ENCODE peak calls at places on chromosomes 13 and 19, in nine cellular contexts. S is AG04450; L is Right ventricle myocardium superior; W is NCI-H1092; P is NCI-H748 treated with DMSO at 0.1 percent for 48 hours; C is heart right ventricle; U is stimulated activated CD4-positive, alpha-beta T cell treated with anti-CD3 and anti-CD28 coated beads, Interleukin-2, amount 100 ng/mL, for 48 hours; I is EL; V is activated CD4-positive, alpha-beta T cell treated with anti-CD3 and anti-CD28 coated beads, Interleukin-2, amount 50 U/mL, for 1 hour. M is an unnamed sample.

GRCh38 chr19:42251572-42251990 is 3.3 kb downstream of the ERF start:
- DNase-seq in S (no peak), L (no peak), W (no peak), P (no peak), C (no peak), U (no peak), I (no peak), V (no peak), M (no peak)

GRCh38 chr19:56348289-56348877 is 33.7 kb upstream of the ZSCAN5A start:
- DNase-seq in S (no peak), L (no peak), W (no peak), P (peak; percentile 2), C (no peak), U (peak; percentile 13), I (peak; percentile 22), V (no peak), M (no peak)

GRCh38 chr19:15466851-15467733 is 2.7 kb upstream of the RASAL3 start:
- DNase-seq in S (peak; percentile 32), L (no peak), W (no peak), P (no peak), C (no peak), U (peak; percentile 27), I (peak; percentile 43), V (peak; percentile 52), M (no peak)

GRCh38 chr13:78383899-78384298 is 219.5 kb downstream of the POU4F1 start:
- DNase-seq in S (no peak), L (no peak), W (no peak), P (no peak), C (no peak), U (no peak), I (no peak), V (no peak), M (no peak)

GRCh38 chr13:24180743-24181384 is 20.3 kb downstream of the SPATA13 start:
- DNase-seq in S (no peak), L (no peak), W (no peak), P (no peak), C (no peak), U (no peak), I (peak; percentile 45), V (no peak), M (no peak)

GRCh38 chr13:90055121-90055520 is 1292.4 kb upstream of the MIR17HG start:
- DNase-seq in S (no peak), L (no peak), W (no peak), P (no peak), C (no peak), U (no peak), I (no peak), V (no peak), M (no peak)

GRCh38 chr13:48258002-48258401 is 25.0 kb downstream of the ITM2B start:
- DNase-seq in S (no peak), L (no peak), W (no peak), P (no peak), C (no peak), U (no peak), I (no peak), V (no peak), M (no peak)

GRCh38 chr13:40960721-40961120 is 58.4 kb downstream of the ELF1 start:
- DNase-seq in S (no peak), L (no peak), W (no peak), P (no peak), C (no peak), U (no peak), I (no peak), V (no peak), M (no peak)

GRCh38 chr13:85601526-85601925 is 197.7 kb downstream of the SLITRK6 start:
- DNase-seq in S (no peak), L (no peak), W (no peak), P (no peak), C (no peak), U (no peak), I (no peak), V (no peak), M (no peak)

GRCh38 chr19:16627928-16628182 is 149 bp downstream of the MED26 start:
- DNase-seq in S (no peak), L (no peak), W (no peak), P (no peak), C (no peak), U (no peak), I (no peak), V (no peak), M (no peak)

GRCh38 chr13:69319659-69320058 is 788.0 kb upstream of the ATXN8OS start:
- DNase-seq in S (no peak), L (no peak), W (no peak), P (no peak), C (no peak), U (no peak), I (no peak), V (no peak), M (no peak)

GRCh38 chr13:113209880-113210421 is 538 bp downstream of the CUL4A start:
- DNase-seq in S (no peak), L (peak; percentile 71), W (peak; percentile 11), P (peak; percentile 27), C (no peak), U (peak; percentile 62), I (peak; percentile 66), V (peak; percentile 73), M (no peak)

GRCh38 chr13:75705395-75705794 is 69.3 kb downstream of the LMO7 start:
- DNase-seq in S (no peak), L (no peak), W (no peak), P (no peak), C (no peak), U (no peak), I (peak; percentile 77), V (no peak), M (no peak)

GRCh38 chr19:7512400-7512851 is 3.5 kb upstream of the ZNF358 start:
- DNase-seq in S (no peak), L (peak; percentile 21), W (no peak), P (no peak), C (no peak), U (no peak), I (peak; percentile 60), V (no peak), M (no peak)

GRCh38 chr19:48728882-48729645 is 9.5 kb upstream of the MAMSTR start:
- DNase-seq in S (no peak), L (no peak), W (no peak), P (no peak), C (no peak), U (no peak), I (no peak), V (no peak), M (no peak)

GRCh38 chr19:12247644-12248222 is 47.0 kb downstream of the ZNF44 start:
- DNase-seq in S (no peak), L (no peak), W (no peak), P (no peak), C (no peak), U (no peak), I (no peak), V (no peak), M (no peak)

GRCh38 chr13:110259651-110260050 is 47.3 kb downstream of the COL4A1 start:
- DNase-seq in S (no peak), L (no peak), W (no peak), P (no peak), C (no peak), U (no peak), I (peak; percentile 38), V (no peak), M (no peak)

GRCh38 chr19:58033741-58034475 is at the start of gene ZSCAN1:
- DNase-seq in S (no peak), L (peak; percentile 91), W (peak; percentile 89), P (peak; percentile 94), C (peak; percentile 93), U (no peak), I (peak; percentile 21), V (no peak), M (no peak)

GRCh38 chr19:4482721-4483120 is 10.6 kb downstream of the HDGFL2 start:
- DNase-seq in S (no peak), L (no peak), W (no peak), P (no peak), C (no peak), U (no peak), I (no peak), V (no peak), M (no peak)

GRCh38 chr13:36275190-36276002 is 22.2 kb downstream of the CCDC169 start:
- DNase-seq in S (peak; percentile 34), L (no peak), W (peak; percentile 47), P (peak; percentile 90), C (peak; percentile 48), U (no peak), I (peak; percentile 51), V (no peak), M (peak; percentile 61)

GRCh38 chr13:31042501-31043165 is 110.2 kb downstream of the TEX26 start:
- DNase-seq in S (no peak), L (no peak), W (no peak), P (no peak), C (no peak), U (no peak), I (no peak), V (no peak), M (no peak)

GRCh38 chr13:42405665-42406390 is 133.9 kb downstream of the AKAP11 start:
- DNase-seq in S (no peak), L (no peak), W (no peak), P (no peak), C (no peak), U (peak; percentile 63), I (peak; percentile 63), V (no peak), M (no peak)

GRCh38 chr13:36453518-36453917 is 21.2 kb downstream of the CCNA1 start:
- DNase-seq in S (no peak), L (no peak), W (peak; percentile 5), P (peak; percentile 27), C (no peak), U (no peak), I (no peak), V (no peak), M (no peak)

GRCh38 chr13:107119989-107120881 is 552.3 kb upstream of the ARGLU1 start:
- DNase-seq in S (no peak), L (no peak), W (no peak), P (no peak), C (no peak), U (no peak), I (no peak), V (no peak), M (no peak)

GRCh38 chr13:23506821-23507210 is 63.4 kb upstream of the TNFRSF19 start:
- DNase-seq in S (peak; percentile 62), L (no peak), W (no peak), P (no peak), C (peak; percentile 51), U (no peak), I (peak; percentile 92), V (no peak), M (no peak)

GRCh38 chr13:94674609-94675348 is 37.6 kb downstream of the SOX21 start:
- DNase-seq in S (no peak), L (no peak), W (peak; percentile 87), P (peak; percentile 46), C (peak; percentile 27), U (peak; percentile 60), I (peak; percentile 37), V (peak; percentile 54), M (no peak)

GRCh38 chr19:18157465-18158063 is 4.6 kb downstream of the PIK3R2 start:
- DNase-seq in S (no peak), L (no peak), W (peak; percentile 92), P (no peak), C (no peak), U (no peak), I (no peak), V (no peak), M (peak; percentile 95)

GRCh38 chr13:107250626-107251025 is 682.7 kb upstream of the ARGLU1 start:
- DNase-seq in S (no peak), L (no peak), W (no peak), P (no peak), C (no peak), U (no peak), I (no peak), V (no peak), M (no peak)

GRCh38 chr19:39246951-39247669 is 1.5 kb downstream of the IFNL4 start:
- DNase-seq in S (no peak), L (peak; percentile 45), W (no peak), P (no peak), C (peak; percentile 16), U (no peak), I (peak; percentile 15), V (no peak), M (no peak)

GRCh38 chr19:35030257-35031071 is at the start of gene SCN1B:
- DNase-seq in S (no peak), L (peak; percentile 78), W (no peak), P (no peak), C (peak; percentile 61), U (peak; percentile 64), I (peak; percentile 76), V (peak; percentile 61), M (no peak)

GRCh38 chr19:4455742-4456565 is 1.6 kb downstream of the UBXN6 start:
- DNase-seq in S (no peak), L (peak; percentile 78), W (peak; percentile 76), P (no peak), C (peak; percentile 75), U (no peak), I (peak; percentile 74), V (no peak), M (peak; percentile 73)